ENCODE peak calls at places on chromosomes 13 and 19, in six cellular contexts. T is activated T-cell treated with anti-CD3 and anti-CD28 coated beads for 1 hour; H is activated effector memory CD4-positive, alpha-beta T cell treated with anti-CD3 and anti-CD28 coated beads, Interleukin-2, amount 50 U/mL, for 16 hours; S is stimulated activated CD8-positive, alpha-beta memory T cell treated with anti-CD3 and anti-CD28 coated beads, Interleukin-7, amount 100 ng/mL, for 1 hour; Q is effector memory CD8-positive, alpha-beta T cell; Z is type B pancreatic cell. P is an unnamed sample.

GRCh38 chr19:50434525-50434924 is 1.8 kb downstream of the MYBPC2 start:
- DNase-seq in Z (no peak), T (no peak), H (no peak), S (no peak), Q (no peak), P (no peak)

GRCh38 chr13:66644855-66645460 is 585.2 kb downstream of the PCDH9 start:
- DNase-seq in H (no peak), Z (no peak), T (no peak), Q (no peak), S (no peak), P (no peak)

GRCh38 chr19:48203227-48203793 is 32.8 kb downstream of the ZSWIM9 start:
- DNase-seq in Z (no peak), S (no peak), H (no peak), T (no peak), Q (no peak), P (no peak)

GRCh38 chr13:113991191-113991669 is 17.4 kb upstream of the C13orf46 start:
- DNase-seq in Q (no peak), T (no peak), H (peak; percentile 3), Z (no peak), S (no peak), P (peak; percentile 10)

GRCh38 chr19:29376855-29377354 is 148.9 kb upstream of the VSTM2B start:
- DNase-seq in T (no peak), Z (peak; percentile 11), Q (no peak), S (no peak), H (peak; percentile 13), P (no peak)

GRCh38 chr19:14375582-14376291 is 5.5 kb upstream of the ADGRE5 start:
- DNase-seq in Z (no peak), S (no peak), Q (no peak), H (peak; percentile 69), T (no peak), P (no peak)

GRCh38 chr19:53696951-53697350 is 65.2 kb downstream of the DPRX start:
- DNase-seq in T (no peak), Z (no peak), S (no peak), Q (no peak), H (no peak), P (no peak)

GRCh38 chr13:36428083-36428482 is 4.2 kb upstream of the CCNA1 start:
- DNase-seq in Z (no peak), Q (no peak), H (no peak), T (no peak), S (no peak), P (no peak)

GRCh38 chr19:9847087-9847671 is 12.1 kb downstream of the PIN1 start:
- DNase-seq in Q (no peak), S (no peak), T (peak; percentile 29), Z (no peak), H (peak; percentile 77), P (no peak)

GRCh38 chr19:32404939-32405430 is 585 bp upstream of the DPY19L3 start:
- DNase-seq in H (no peak), Q (no peak), T (peak; percentile 14), Z (peak; percentile 71), S (peak; percentile 1), P (no peak)

GRCh38 chr13:66805657-66806056 is 424.5 kb downstream of the PCDH9 start:
- DNase-seq in T (no peak), Q (no peak), S (no peak), Z (no peak), H (no peak), P (no peak)

GRCh38 chr19:44141191-44142013 is at the start of gene ZNF234:
- DNase-seq in Z (peak; percentile 84), H (peak; percentile 90), S (peak; percentile 51), Q (peak; percentile 56), T (peak; percentile 47), P (peak; percentile 80)

GRCh38 chr19:29663861-29664752 is 1.2 kb upstream of the PLEKHF1 start:
- DNase-seq in S (no peak), H (peak; percentile 61), Q (no peak), T (no peak), Z (no peak), P (no peak)

GRCh38 chr13:75875450-75875849 is 239.3 kb downstream of the LMO7 start:
- DNase-seq in T (no peak), S (no peak), Q (no peak), H (no peak), Z (no peak), P (no peak)

GRCh38 chr13:34750078-34750703 is 191.9 kb upstream of the NBEA start:
- DNase-seq in T (no peak), H (no peak), Z (no peak), S (no peak), Q (no peak), P (no peak)

P was measured in natural killer cell treated with Interleukin-12 subunit alpha and Interleukin-12 subunit beta and Interleukin-15 and Interleukin-18, amount 100 ng/mL, for 72 hours.